ENCODE peak calls at places on chromosomes 4 and X, in nine cellular contexts. F is GM23248; T is testis; Y is IMR-90; M is cardiac muscle cell; K is A549; J is CD4-positive, CD25-positive, alpha-beta regulatory T cell; P is heart right ventricle; R is osteoblast. N is an unnamed sample. For H3K4me1, the result is how much of the 10 kb centered on the place peaks cover.

GRCh38 chr4:57074753-57075152 is 35.4 kb downstream of the IGFBP7 start:
- DNase-seq in F (peak), T (no peak), Y (peak), M (no peak), K (no peak), J (no peak), P (no peak), R (no peak), N (no peak)

GRCh38 chrX:129791961-129792570 is 12.3 kb downstream of the SASH3 start:
- DNase-seq in F (no peak), T (no peak), Y (no peak), M (no peak), K (no peak), J (no peak), P (no peak), R (peak), N (no peak)

GRCh38 chr4:102223461-102223860 is 121.8 kb downstream of the SLC39A8 start:
- DNase-seq in F (no peak), T (no peak), Y (no peak), M (no peak), K (no peak), J (no peak), P (no peak), R (no peak), N (no peak)

GRCh38 chr4:7815981-7816380 is 123.7 kb downstream of the AFAP1 start:
- DNase-seq in F (no peak), T (no peak), Y (no peak), M (no peak), K (no peak), J (no peak), P (no peak), R (no peak), N (no peak)

GRCh38 chr4:25313194-25313895 is 771 bp downstream of the ZCCHC4 start:
- DNase-seq in F (peak), T (no peak), Y (no peak), M (no peak), K (no peak), J (no peak), P (no peak), R (peak), N (no peak)

GRCh38 chr4:90127706-90128345 is 632 bp downstream of the CCSER1 start:
- DNase-seq in F (peak), T (no peak), Y (no peak), M (peak), K (no peak), J (no peak), P (peak), R (peak), N (no peak)

GRCh38 chrX:10326578-10326977 is 169.8 kb downstream of the CLCN4 start:
- DNase-seq in F (peak), T (peak), Y (peak), M (no peak), K (peak), J (no peak), P (no peak), R (no peak), N (no peak)

GRCh38 chr4:76156635-76157034 is 8.4 kb upstream of the NUP54 start:
- DNase-seq in F (peak), T (no peak), Y (peak), M (no peak), K (no peak), J (no peak), P (no peak), R (no peak), N (no peak)

GRCh38 chr4:139020384-139020783 is 4.8 kb downstream of the NOCT start:
- DNase-seq in F (no peak), T (no peak), Y (no peak), M (no peak), K (no peak), J (no peak), P (no peak), R (no peak), N (no peak)

GRCh38 chr4:144903953-144904711 is 193.9 kb downstream of the ANAPC10 start:
- DNase-seq in F (peak), T (no peak), Y (no peak), M (no peak), K (no peak), J (no peak), P (no peak), R (peak), N (no peak)

GRCh38 chr4:83833920-83834319 is 298.0 kb downstream of the GPAT3 start:
- DNase-seq in F (no peak), T (no peak), Y (no peak), M (no peak), K (no peak), J (no peak), P (no peak), R (no peak), N (no peak)

GRCh38 chrX:144896323-144896722 is 351.0 kb upstream of the SPANXN1 start:
- DNase-seq in F (peak), T (no peak), Y (no peak), M (peak), K (no peak), J (no peak), P (no peak), R (peak), N (no peak)

GRCh38 chrX:6614516-6614915 is 79.6 kb upstream of the VCX3A start:
- DNase-seq in F (no peak), T (no peak), Y (no peak), M (no peak), K (no peak), J (no peak), P (no peak), R (peak), N (no peak)

GRCh38 chr4:113635739-113636437 is 125.7 kb downstream of the CAMK2D start:
- DNase-seq in F (no peak), T (no peak), Y (peak), M (no peak), K (no peak), J (no peak), P (no peak), R (peak), N (no peak)

GRCh38 chr4:41069268-41069667 is 145.1 kb downstream of the APBB2 start:
- DNase-seq in F (peak), T (no peak), Y (peak), M (no peak), K (no peak), J (no peak), P (no peak), R (no peak), N (no peak)

GRCh38 chrX:25976683-25977310 is 161.3 kb upstream of the MAGEB18 start:
- DNase-seq in F (no peak), T (no peak), Y (no peak), M (peak), K (no peak), J (no peak), P (no peak), R (no peak), N (no peak)

GRCh38 chr4:128229458-128229805 is 58.2 kb downstream of the PGRMC2 start:
- DNase-seq in F (peak), T (no peak), Y (peak), M (peak), K (no peak), J (no peak), P (no peak), R (no peak), N (no peak)

GRCh38 chrX:125131146-125131545 is 188.5 kb upstream of the TEX13C start:
- DNase-seq in F (peak), T (no peak), Y (no peak), M (peak), K (no peak), J (no peak), P (no peak), R (no peak), N (no peak)

GRCh38 chrX:72351606-72352338 is 46.1 kb upstream of the CITED1 start:
- DNase-seq in F (peak), T (no peak), Y (no peak), M (no peak), K (no peak), J (no peak), P (no peak), R (no peak), N (no peak)

GRCh38 chr4:148790246-148790645 is 348.0 kb upstream of the NR3C2 start:
- DNase-seq in F (no peak), T (no peak), Y (no peak), M (no peak), K (no peak), J (no peak), P (no peak), R (no peak), N (no peak)

GRCh38 chr4:19756661-19757060 is 495.0 kb upstream of the SLIT2 start:
- DNase-seq in F (no peak), T (no peak), Y (no peak), M (no peak), K (no peak), J (no peak), P (no peak), R (no peak), N (no peak)

GRCh38 chr4:54095110-54095800 is 4.7 kb upstream of the GSX2 start:
- DNase-seq in F (no peak), T (peak), Y (no peak), M (no peak), K (no peak), J (no peak), P (no peak), R (no peak), N (no peak)
- H3K4me1 ChIP-seq in F (under half), T (under half), Y (under half), M (under half), K (under half), J (under half), P (under half), R (under half), N (under half)

GRCh38 chr4:169485791-169486742 is 126.3 kb downstream of the NEK1 start:
- DNase-seq in F (peak), T (peak), Y (peak), M (peak), K (peak), J (no peak), P (no peak), R (no peak), N (no peak)
- H3K4me3 ChIP-seq in F (peak), T (no peak), Y (no peak), M (no peak), K (no peak), J (no peak), P (no peak), R (peak), N (no peak)

DNA sequence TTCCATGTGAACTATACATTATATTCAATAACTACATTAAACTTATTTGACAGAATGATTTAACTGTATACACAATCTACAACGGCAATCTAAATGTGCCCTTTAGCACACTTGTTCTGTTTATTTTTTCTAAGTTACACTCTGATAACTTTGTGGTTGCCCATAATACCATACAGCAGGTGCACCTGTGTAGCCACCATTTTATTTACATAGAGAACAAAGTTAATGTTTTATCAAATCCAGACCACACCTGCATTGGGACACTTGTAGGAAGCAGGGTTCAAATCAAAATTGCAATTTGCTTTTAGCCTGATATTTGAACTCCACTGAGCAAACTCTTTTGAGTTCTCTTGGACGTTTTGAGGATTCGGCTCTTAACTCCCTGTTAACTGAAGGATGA is 275.8 kb downstream of the CFAP299 start:
- DNase-seq in F (no peak), T (no peak), Y (no peak), M (no peak), K (no peak), J (no peak), P (no peak), R (no peak), N (no peak)
- H3K4me1 ChIP-seq in F (under half), T (under half), Y (under half), M (under half), K (under half), J (under half), P (under half), R (under half), N (under half)

DNA sequence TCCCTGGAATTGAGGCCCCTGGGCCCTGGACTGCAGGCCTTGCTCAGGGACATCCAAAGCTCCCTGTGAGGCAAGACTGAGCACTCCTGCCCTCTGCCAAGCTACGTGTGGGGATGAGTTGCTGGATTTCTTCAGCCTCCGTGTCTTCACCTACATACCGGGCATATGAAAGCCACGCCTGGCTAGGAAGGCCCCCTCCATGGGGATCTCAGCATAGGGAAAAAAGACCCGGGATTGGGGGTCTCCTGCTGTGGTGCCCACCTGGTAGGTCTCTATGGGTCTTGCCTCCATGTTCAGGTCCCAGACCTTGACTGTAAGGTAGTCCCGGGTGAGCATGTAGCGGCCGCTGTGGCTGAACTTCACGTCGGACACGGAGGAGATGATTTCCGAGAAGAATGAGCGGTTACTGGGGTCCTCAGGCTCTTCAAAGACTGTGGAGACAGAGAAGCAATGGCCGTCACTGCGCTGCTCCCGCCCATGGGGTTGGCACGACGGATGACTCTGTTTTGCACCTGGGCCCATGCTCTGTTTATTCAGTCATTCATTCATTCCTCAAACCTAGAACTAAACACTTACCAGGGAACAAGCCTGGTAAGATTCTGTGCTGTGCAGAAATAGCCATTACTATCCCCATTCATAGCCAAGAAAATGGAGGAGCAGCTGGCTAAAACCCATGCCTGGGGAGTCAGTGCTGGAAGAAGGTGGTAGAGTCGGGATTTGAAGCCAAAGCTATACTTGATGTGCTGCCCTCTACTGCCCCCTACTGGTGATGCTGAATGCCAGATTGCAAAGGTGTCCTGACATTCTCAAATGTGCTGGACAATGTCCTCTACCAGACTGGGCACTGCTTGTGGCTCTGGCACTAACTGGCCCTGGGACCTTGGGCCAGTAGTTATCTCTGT is 63.9 kb downstream of the WFS1 start:
- DNase-seq in F (peak), T (peak), Y (no peak), M (no peak), K (no peak), J (no peak), P (no peak), R (no peak), N (no peak)
- H3K4me3 ChIP-seq in F (no peak), T (no peak), Y (no peak), M (no peak), K (no peak), J (no peak), P (no peak), R (no peak), N (no peak)

GRCh38 chrX:12958461-12958860 is 16.4 kb upstream of the TMSB4X start:
- DNase-seq in F (no peak), T (no peak), Y (no peak), M (no peak), K (no peak), J (no peak), P (no peak), R (no peak), N (no peak)
- H3K4me1 ChIP-seq in F (under half), T (under half), Y (under half), M (under half), K (under half), J (half or more), P (under half), R (under half), N (under half)

DNA sequence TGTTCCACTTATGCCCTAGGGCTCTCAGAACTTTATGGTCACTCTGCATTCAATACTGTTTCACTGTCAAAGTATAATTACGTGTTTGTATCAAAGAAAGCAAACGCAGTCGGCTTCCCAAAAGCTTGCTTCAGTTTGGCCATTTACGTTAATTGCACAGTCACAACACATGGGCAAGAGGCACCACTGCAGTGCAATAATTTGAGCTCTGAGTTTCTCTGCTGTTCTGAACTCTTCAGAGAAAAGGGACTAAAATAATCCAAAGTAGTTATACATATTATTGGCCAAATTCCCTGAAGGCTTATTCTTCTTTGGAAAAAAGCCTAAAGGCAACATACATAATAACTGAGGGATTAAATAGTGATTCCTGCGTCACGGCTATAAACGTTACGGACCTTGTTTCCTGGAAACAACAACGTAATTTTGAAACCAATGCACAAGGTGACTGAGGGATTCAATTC is 51.3 kb downstream of the RNF150 start:
- DNase-seq in F (peak), T (no peak), Y (no peak), M (no peak), K (no peak), J (no peak), P (no peak), R (no peak), N (no peak)
- H3K4me3 ChIP-seq in F (peak), T (no peak), Y (no peak), M (no peak), K (no peak), J (no peak), P (no peak), R (peak), N (no peak)

GRCh38 chr4:85531575-85532339 is 56.8 kb downstream of the ARHGAP24 start:
- DNase-seq in F (no peak), T (no peak), Y (no peak), M (no peak), K (no peak), J (no peak), P (no peak), R (no peak), N (no peak)
- H3K4me1 ChIP-seq in F (under half), T (under half), Y (under half), M (under half), K (under half), J (under half), P (under half), R (under half), N (under half)

GRCh38 chrX:131577999-131578734 is 34.3 kb downstream of the OR13H1 start:
- DNase-seq in F (no peak), T (no peak), Y (no peak), M (peak), K (no peak), J (no peak), P (no peak), R (no peak), N (no peak)

GRCh38 chrX:131572372-131573014 is 28.6 kb downstream of the OR13H1 start:
- DNase-seq in F (no peak), T (no peak), Y (no peak), M (no peak), K (no peak), J (no peak), P (no peak), R (no peak), N (no peak)

GRCh38 chrX:131577433-131577832 is 33.6 kb downstream of the OR13H1 start:
- DNase-seq in F (no peak), T (no peak), Y (no peak), M (no peak), K (no peak), J (no peak), P (no peak), R (peak), N (no peak)
- H3K4me3 ChIP-seq in F (no peak), T (no peak), Y (no peak), M (peak), K (peak), J (no peak), P (no peak), R (no peak), N (no peak)

GRCh38 chrX:132330156-132330729 is 111.0 kb upstream of the RAP2C start:
- DNase-seq in F (no peak), T (no peak), Y (no peak), M (no peak), K (no peak), J (no peak), P (no peak), R (no peak), N (no peak)
- H3K4me1 ChIP-seq in F (under half), T (under half), Y (under half), M (under half), K (under half), J (under half), P (under half), R (under half), N (under half)

DNA sequence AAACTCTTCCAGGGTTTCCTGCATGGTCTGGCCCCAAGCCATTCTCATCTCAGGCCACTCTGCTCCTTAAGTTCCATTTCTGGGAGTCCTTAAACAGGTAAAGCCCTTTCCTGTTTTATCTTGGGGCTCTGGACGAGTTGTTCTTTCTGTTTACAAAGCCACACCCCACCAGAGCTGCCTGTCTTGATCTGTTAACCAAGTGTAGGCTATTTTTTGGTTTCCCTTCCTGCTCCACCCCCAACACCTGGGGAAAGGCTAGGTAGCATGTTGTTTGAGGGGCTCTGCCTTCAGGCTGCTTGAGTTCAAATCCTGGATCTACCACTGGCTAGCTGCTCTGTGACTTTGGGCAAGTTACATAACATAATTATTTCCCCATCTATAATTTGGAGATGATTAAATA is 40.0 kb downstream of the ERVMER34-1 start:
- DNase-seq in F (no peak), T (no peak), Y (no peak), M (no peak), K (no peak), J (no peak), P (no peak), R (no peak), N (no peak)
- H3K4me3 ChIP-seq in F (no peak), T (no peak), Y (no peak), M (no peak), K (peak), J (peak), P (no peak), R (no peak), N (no peak)

N was measured in vagina.